ENCODE peak calls at places on chromosomes 13 and 19, in ten cellular contexts. P, Q, L, C, O, Y, S, J, N and H are unnamed samples.

GRCh38 chr13:112720251-112720650 is 30.4 kb downstream of the ATP11A start:
- DNase-seq in N (no peak), Q (no peak), J (no peak), C (no peak), Y (no peak), O (no peak), P (no peak), L (no peak), S (no peak), H (no peak)

GRCh38 chr13:98416408-98416807 is 160.5 kb downstream of the STK24 start:
- DNase-seq in Y (no peak), J (no peak), L (no peak), O (no peak), P (no peak), S (no peak), C (no peak), Q (no peak), N (peak), H (no peak)

GRCh38 chr13:98143157-98143553 is 261 bp downstream of the FARP1 start:
- DNase-seq in Q (no peak), Y (no peak), J (no peak), L (no peak), P (no peak), C (no peak), N (no peak), S (no peak), O (no peak), H (peak)

GRCh38 chr13:103315701-103316100 is 249.5 kb upstream of the SLC10A2 start:
- DNase-seq in N (no peak), L (no peak), S (no peak), Y (no peak), P (no peak), J (no peak), O (no peak), Q (no peak), C (no peak), H (no peak)

GRCh38 chr19:16266586-16266942 is 58.1 kb upstream of the KLF2 start:
- DNase-seq in C (no peak), O (no peak), J (no peak), Y (no peak), Q (no peak), N (no peak), L (no peak), S (no peak), P (no peak), H (no peak)

GRCh38 chr13:28401303-28402056 is 93.4 kb downstream of the FLT1 start:
- DNase-seq in P (no peak), C (no peak), J (no peak), O (peak), N (no peak), Y (peak), S (no peak), L (no peak), Q (peak), H (no peak)

GRCh38 chr13:26719356-26719945 is 41.1 kb downstream of the GPR12 start:
- DNase-seq in Q (peak), L (no peak), N (no peak), O (peak), C (no peak), J (no peak), S (no peak), Y (no peak), P (no peak), H (no peak)

GRCh38 chr19:1592023-1592754 is 476 bp downstream of the MBD3 start:
- DNase-seq in P (peak), J (peak), Q (peak), S (peak), C (peak), N (peak), O (peak), L (peak), Y (peak), H (peak)

GRCh38 chr19:12035220-12036172 is at the start of gene ZNF433:
- DNase-seq in O (peak), J (peak), Q (peak), Y (peak), S (peak), P (peak), N (peak), C (peak), L (peak), H (peak)

GRCh38 chr19:44644391-44645016 is 794 bp downstream of the PVR start:
- DNase-seq in N (no peak), Q (no peak), C (no peak), O (no peak), P (no peak), J (no peak), L (peak), S (no peak), Y (peak), H (peak)

GRCh38 chr13:34627905-34628682 is 314.0 kb upstream of the NBEA start:
- DNase-seq in P (no peak), Y (no peak), N (no peak), O (no peak), L (no peak), Q (no peak), C (no peak), J (no peak), S (no peak), H (no peak)

GRCh38 chr13:36819811-36820140 is 754 bp downstream of the RFXAP start:
- DNase-seq in S (no peak), Y (peak), Q (no peak), P (no peak), C (no peak), J (no peak), L (peak), N (no peak), O (peak), H (no peak)

GRCh38 chr19:46861691-46862503 is 1.1 kb downstream of the ARHGAP35 start:
- DNase-seq in S (no peak), Q (no peak), P (no peak), C (no peak), O (no peak), Y (no peak), J (no peak), L (peak), N (no peak), H (peak)

GRCh38 chr19:21513651-21514050 is 8.2 kb downstream of the ZNF429 start:
- DNase-seq in Q (no peak), Y (peak), N (no peak), P (no peak), O (no peak), J (no peak), L (no peak), C (no peak), S (no peak), H (no peak)

GRCh38 chr13:79413521-79413920 is 7.5 kb upstream of the RBM26 start:
- DNase-seq in S (no peak), Q (no peak), P (no peak), J (no peak), Y (no peak), O (no peak), C (no peak), N (no peak), L (no peak), H (no peak)

GRCh38 chr13:35714096-35714495 is 237.6 kb upstream of the MAB21L1 start:
- DNase-seq in Q (no peak), Y (no peak), O (no peak), C (no peak), J (no peak), L (no peak), S (no peak), N (no peak), P (no peak), H (no peak)

GRCh38 chr19:39240421-39240820 is 4.4 kb downstream of the IFNL3 start:
- DNase-seq in Q (no peak), O (no peak), C (no peak), S (no peak), J (no peak), Y (no peak), L (no peak), N (no peak), P (no peak), H (no peak)

GRCh38 chr19:32442650-32443049 is 37.1 kb downstream of the DPY19L3 start:
- DNase-seq in S (no peak), Y (no peak), C (no peak), P (no peak), Q (no peak), L (no peak), N (no peak), J (no peak), O (no peak), H (no peak)

GRCh38 chr13:30091691-30092090 is 215.7 kb downstream of the KATNAL1 start:
- DNase-seq in S (no peak), Q (no peak), C (no peak), P (no peak), O (no peak), J (no peak), L (no peak), N (no peak), Y (no peak), H (no peak)

GRCh38 chr19:47186337-47187022 is 44.5 kb downstream of the BBC3 start:
- DNase-seq in S (no peak), J (no peak), L (no peak), N (peak), C (no peak), P (no peak), O (no peak), Q (no peak), Y (peak), H (no peak)

GRCh38 chr19:51185868-51186215 is 39.0 kb upstream of the CD33 start:
- DNase-seq in P (no peak), O (no peak), S (no peak), L (no peak), Q (no peak), C (no peak), N (no peak), Y (no peak), J (no peak), H (no peak)

GRCh38 chr19:29715695-29716581 is 877 bp upstream of the C19orf12 start:
- DNase-seq in P (no peak), S (no peak), L (no peak), Y (no peak), J (no peak), C (no peak), O (no peak), Q (no peak), N (no peak), H (no peak)

GRCh38 chr13:31755803-31756212 is 16.5 kb downstream of the RXFP2 start:
- DNase-seq in O (peak), P (no peak), C (no peak), Q (no peak), J (no peak), L (no peak), N (no peak), Y (peak), S (no peak), H (no peak)

GRCh38 chr13:27172495-27172842 is 858 bp upstream of the USP12 start:
- DNase-seq in O (peak), N (no peak), S (no peak), Y (peak), L (no peak), C (no peak), P (no peak), Q (no peak), J (no peak), H (no peak)

GRCh38 chr13:23790591-23791170 is 98.5 kb downstream of the MIPEP start:
- DNase-seq in L (no peak), P (peak), C (peak), N (no peak), J (no peak), S (no peak), Q (peak), O (peak), Y (peak), H (no peak)

GRCh38 chr19:37964109-37964508 is 57.1 kb downstream of the SIPA1L3 start:
- DNase-seq in C (no peak), N (no peak), Q (no peak), Y (peak), O (no peak), P (no peak), L (no peak), J (no peak), S (no peak), H (no peak)

GRCh38 chr19:13038306-13039210 is 43.3 kb downstream of the NFIX start:
- DNase-seq in C (no peak), L (no peak), N (no peak), Q (no peak), Y (no peak), O (no peak), S (no peak), P (no peak), J (no peak), H (no peak)

GRCh38 chr13:51380269-51380668 is 40.8 kb downstream of the SERPINE3 start:
- DNase-seq in J (no peak), S (no peak), L (no peak), C (no peak), O (no peak), P (peak), N (no peak), Q (no peak), Y (peak), H (no peak)

GRCh38 chr13:98142427-98143156 is at the start of gene FARP1:
- DNase-seq in S (peak), L (peak), Y (peak), P (no peak), N (peak), O (peak), J (peak), Q (no peak), C (peak), H (peak)

GRCh38 chr13:30864352-30865130 is 41.5 kb upstream of the MEDAG start:
- DNase-seq in Q (peak), C (peak), J (no peak), P (peak), N (no peak), S (no peak), O (peak), Y (peak), L (no peak), H (no peak)

GRCh38 chr19:28710278-28710677 is 502.7 kb downstream of the UQCRFS1 start:
- DNase-seq in C (peak), S (no peak), J (no peak), P (peak), N (no peak), Y (peak), Q (peak), L (no peak), O (peak), H (peak)

GRCh38 chr13:29284726-29285125 is 310.8 kb downstream of the SLC7A1 start:
- DNase-seq in J (no peak), S (no peak), Q (no peak), N (no peak), L (no peak), C (no peak), O (no peak), P (no peak), Y (no peak), H (no peak)

GRCh38 chr19:32061304-32061703 is 284.1 kb upstream of the ZNF507 start:
- DNase-seq in N (no peak), Q (no peak), Y (no peak), J (no peak), P (no peak), O (no peak), C (no peak), L (no peak), S (no peak), H (no peak)

GRCh38 chr13:40158218-40158617 is 502.8 kb downstream of the COG6 start:
- DNase-seq in Q (no peak), J (no peak), O (peak), C (no peak), S (no peak), Y (no peak), P (no peak), L (no peak), N (no peak), H (no peak)

GRCh38 chr13:75339635-75340374 is 142.2 kb downstream of the TBC1D4 start:
- DNase-seq in L (no peak), S (no peak), O (no peak), P (no peak), J (no peak), C (no peak), Q (no peak), N (no peak), Y (no peak), H (no peak)

GRCh38 chr19:41895745-41896580 is 13.0 kb downstream of the ARHGEF1 start:
- DNase-seq in Y (no peak), O (no peak), P (no peak), C (no peak), S (no peak), Q (no peak), J (no peak), L (no peak), N (no peak), H (no peak)
- TF ChIP-seq CTCF in Y (no peak), O (no peak), P (peak), C (peak), S (no peak), Q (peak), J (peak), L (no peak), N (no peak), H (no peak)

DNA sequence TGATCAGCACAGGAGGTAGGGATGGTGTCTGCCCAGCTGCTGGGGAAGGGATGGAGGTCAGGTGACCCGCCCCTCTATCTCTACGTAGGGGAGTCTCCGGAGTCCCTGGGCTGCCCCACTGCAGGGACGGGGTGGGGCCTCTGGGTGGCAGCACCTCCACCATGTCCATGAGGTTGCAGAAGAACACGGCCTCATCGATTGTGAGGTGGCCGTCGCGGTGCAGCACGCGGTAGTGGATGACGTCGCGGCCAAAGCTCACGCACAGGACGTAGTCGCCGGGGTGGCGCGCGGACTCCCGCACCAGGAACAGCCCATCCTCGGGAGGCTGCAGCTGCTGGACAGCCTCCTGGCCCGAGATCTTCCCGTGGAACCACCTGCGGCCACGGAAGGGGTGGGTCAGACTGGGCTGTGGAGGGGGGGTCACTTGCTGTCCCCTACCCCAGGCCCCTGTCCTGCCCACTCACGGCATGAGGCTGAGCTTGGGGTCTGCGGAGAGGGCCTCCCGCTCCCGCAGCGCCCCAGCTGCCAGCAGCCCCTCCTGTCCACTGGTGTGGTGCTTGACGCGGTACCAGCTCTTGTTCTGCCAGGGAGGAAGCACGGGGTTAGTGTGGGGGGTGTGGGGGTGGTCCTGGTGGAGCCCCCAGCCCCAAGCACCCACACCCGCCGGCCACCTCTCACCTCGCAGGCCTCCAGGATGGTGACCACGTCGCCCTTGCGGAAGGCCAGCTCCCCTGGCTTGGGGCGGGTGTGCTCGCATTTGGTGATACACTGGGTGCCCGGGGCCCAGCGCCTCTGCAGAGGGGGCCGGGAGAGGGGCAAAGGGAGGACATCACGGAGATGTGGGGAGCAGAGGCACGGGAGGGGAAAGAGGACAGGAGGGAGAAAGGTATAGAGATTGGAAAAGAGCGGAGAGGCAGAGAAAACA is 2.3 kb downstream of the MATK start:
- DNase-seq in S (no peak), J (no peak), L (peak), N (peak), Y (no peak), O (no peak), Q (no peak), C (no peak), P (no peak), H (no peak)
- TF ChIP-seq CTCF in S (no peak), J (peak), L (peak), N (no peak), Y (no peak), O (no peak), Q (peak), C (no peak), P (no peak), H (peak)

DNA sequence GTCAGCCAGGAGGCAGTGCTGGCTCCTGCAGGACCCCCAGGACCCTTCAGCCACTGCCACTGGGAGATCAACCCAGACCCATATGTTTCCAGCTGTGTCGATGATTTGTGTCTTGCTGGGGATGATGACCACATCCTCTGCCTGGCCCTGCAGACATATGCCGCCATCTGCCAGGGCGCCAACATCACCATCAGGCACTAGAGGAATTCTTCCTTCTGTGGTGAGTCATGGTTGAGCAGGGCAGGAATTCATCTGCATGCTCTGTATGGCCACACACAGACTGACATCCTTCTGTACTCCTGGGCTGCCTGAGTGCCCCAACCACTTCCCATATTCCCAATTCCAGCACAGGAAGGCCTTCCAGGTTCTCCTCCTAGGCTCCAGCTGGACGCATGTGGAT is 27.1 kb upstream of the FXYD3 start:
- DNase-seq in L (no peak), P (peak), J (no peak), Q (peak), Y (peak), N (no peak), S (no peak), C (no peak), O (peak), H (no peak)
- TF ChIP-seq CTCF in L (no peak), P (no peak), J (no peak), Q (no peak), Y (no peak), N (no peak), S (no peak), C (no peak), O (no peak), H (no peak)

GRCh38 chr19:3053780-3054179 is 8.5 kb downstream of the TLE5 start:
- DNase-seq in P (no peak), Y (no peak), C (no peak), L (no peak), Q (no peak), O (no peak), S (no peak), N (no peak), J (no peak), H (no peak)
- TF ChIP-seq CTCF in P (no peak), Y (no peak), C (no peak), L (no peak), Q (no peak), O (no peak), S (no peak), N (no peak), J (no peak), H (no peak)

GRCh38 chr13:46554971-46555370 is 2.0 kb downstream of the LRCH1 start:
- DNase-seq in S (no peak), P (no peak), Y (peak), O (no peak), C (no peak), L (no peak), N (no peak), J (no peak), Q (no peak), H (no peak)

GRCh38 chr13:46552888-46553520 is at the start of gene LRCH1:
- DNase-seq in O (peak), P (peak), C (peak), L (peak), Y (peak), J (peak), Q (no peak), N (peak), S (peak), H (peak)

GRCh38 chr13:46553521-46553885 is 533 bp downstream of the LRCH1 start:
- DNase-seq in S (no peak), N (no peak), P (no peak), Y (no peak), C (no peak), Q (no peak), L (peak), O (no peak), J (no peak), H (peak)

GRCh38 chr13:46555722-46556121 is 2.8 kb downstream of the LRCH1 start:
- DNase-seq in N (no peak), C (no peak), O (no peak), Q (no peak), J (no peak), P (no peak), S (no peak), L (no peak), Y (no peak), H (no peak)

DNA sequence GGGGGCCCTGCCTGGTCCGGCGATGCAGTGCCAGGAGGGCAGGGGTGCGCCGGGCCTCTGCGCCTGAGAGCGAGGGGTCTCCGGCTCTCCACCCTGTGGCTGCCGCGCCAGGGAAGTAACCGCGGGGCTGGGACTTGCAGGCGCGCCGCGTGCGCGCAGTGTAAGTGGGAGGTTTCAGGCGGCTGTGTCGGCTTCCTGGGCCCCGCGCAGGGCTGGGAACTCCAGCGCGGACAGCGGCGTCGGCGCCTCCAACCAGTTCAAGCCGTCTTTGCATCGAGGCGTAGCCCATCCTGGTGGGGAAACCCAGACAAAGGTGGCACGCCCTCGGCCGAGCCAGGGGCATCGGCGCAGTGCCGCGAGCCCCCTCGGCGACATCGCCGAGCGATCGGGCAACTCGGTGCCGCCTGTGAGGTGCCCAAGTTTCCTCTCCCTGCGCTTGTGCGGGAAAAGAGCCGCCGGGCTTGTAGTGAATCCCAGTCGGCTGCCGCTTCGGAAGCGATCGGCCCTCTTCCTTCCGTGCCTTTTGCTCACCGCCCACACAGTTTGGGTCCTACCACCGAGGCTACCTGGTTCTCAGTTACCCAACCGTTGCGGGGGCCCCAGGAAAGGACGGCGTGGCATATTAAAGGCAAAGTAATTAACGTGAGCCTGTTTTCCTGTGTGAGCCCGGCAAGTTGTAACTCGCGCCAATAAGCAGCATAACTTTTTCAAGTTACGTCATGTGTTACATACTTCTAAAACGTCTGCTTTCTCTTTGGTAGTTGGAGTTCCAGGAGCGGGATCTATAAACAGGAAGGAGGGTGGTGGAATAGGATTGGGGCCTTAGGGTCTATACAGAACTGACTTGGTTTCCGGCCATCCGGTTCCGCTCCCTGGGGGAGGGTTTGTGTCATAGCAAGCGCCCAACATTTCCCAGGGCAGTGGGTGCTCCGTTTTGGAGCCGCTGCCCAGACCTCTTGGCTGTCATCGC is 1.2 kb downstream of the LRCH1 start:
- DNase-seq in J (peak), Q (peak), C (peak), N (peak), P (peak), S (no peak), Y (peak), L (peak), O (peak), H (peak)
- TF ChIP-seq CTCF in J (peak), Q (peak), C (no peak), N (no peak), P (peak), S (peak), Y (peak), L (no peak), O (no peak), H (peak)